ENCODE peak calls at places on chromosomes 2 and 18, in eight cellular contexts. Z, Q, U, I, T, E, G and S are unnamed samples.

GRCh38 chr2:174145827-174146226 is 102.5 kb downstream of the OLA1 start:
- DNase-seq in Z (no peak), Q (peak; percentile 28), U (no peak), I (no peak), T (peak; percentile 25), E (no peak), G (no peak), S (no peak)

GRCh38 chr2:3021720-3022119 is 355.9 kb downstream of the EIPR1 start:
- DNase-seq in Z (no peak), Q (no peak), U (no peak), I (no peak), T (no peak), E (no peak), G (no peak), S (peak; percentile 60)

GRCh38 chr2:68506170-68506569 is 38.8 kb downstream of the APLF start:
- DNase-seq in Z (no peak), Q (no peak), U (no peak), I (no peak), T (no peak), E (no peak), G (no peak), S (no peak)

GRCh38 chr2:85734942-85735608 is 18.7 kb upstream of the ATOH8 start:
- DNase-seq in Z (no peak), Q (peak; percentile 28), U (no peak), I (no peak), T (no peak), E (no peak), G (no peak), S (no peak)

GRCh38 chr2:155060906-155061305 is 362.4 kb downstream of the KCNJ3 start:
- DNase-seq in Z (no peak), Q (no peak), U (no peak), I (no peak), T (no peak), E (no peak), G (no peak), S (no peak)

GRCh38 chr2:171523339-171523931 is 1.2 kb downstream of the CYBRD1 start:
- DNase-seq in Z (peak; percentile 64), Q (peak; percentile 81), U (peak; percentile 53), I (peak; percentile 94), T (peak; percentile 81), E (peak; percentile 81), G (peak; percentile 77), S (peak; percentile 91)

GRCh38 chr2:238128061-238129040 is 10.1 kb upstream of the KLHL30 start:
- DNase-seq in Z (no peak), Q (no peak), U (no peak), I (no peak), T (no peak), E (no peak), G (no peak), S (no peak)

GRCh38 chr18:37778417-37779165 is 213.0 kb upstream of the CELF4 start:
- DNase-seq in Z (no peak), Q (peak; percentile 70), U (peak; percentile 89), I (no peak), T (peak; percentile 46), E (peak; percentile 6), G (peak; percentile 19), S (peak; percentile 87)

GRCh38 chr2:226898925-226899324 is 63.1 kb downstream of the RHBDD1 start:
- DNase-seq in Z (no peak), Q (no peak), U (no peak), I (no peak), T (no peak), E (no peak), G (no peak), S (no peak)

GRCh38 chr2:231128541-231128940 is 3.7 kb upstream of the HTR2B start:
- DNase-seq in Z (no peak), Q (no peak), U (no peak), I (no peak), T (no peak), E (no peak), G (no peak), S (no peak)

GRCh38 chr2:41966920-41967319 is 80.9 kb upstream of the PKDCC start:
- DNase-seq in Z (peak; percentile 53), Q (no peak), U (no peak), I (peak; percentile 86), T (no peak), E (peak; percentile 20), G (peak; percentile 73), S (no peak)

GRCh38 chr2:72062336-72062735 is 85.3 kb downstream of the CYP26B1 start:
- DNase-seq in Z (no peak), Q (peak; percentile 54), U (no peak), I (no peak), T (no peak), E (no peak), G (no peak), S (no peak)

DNA sequence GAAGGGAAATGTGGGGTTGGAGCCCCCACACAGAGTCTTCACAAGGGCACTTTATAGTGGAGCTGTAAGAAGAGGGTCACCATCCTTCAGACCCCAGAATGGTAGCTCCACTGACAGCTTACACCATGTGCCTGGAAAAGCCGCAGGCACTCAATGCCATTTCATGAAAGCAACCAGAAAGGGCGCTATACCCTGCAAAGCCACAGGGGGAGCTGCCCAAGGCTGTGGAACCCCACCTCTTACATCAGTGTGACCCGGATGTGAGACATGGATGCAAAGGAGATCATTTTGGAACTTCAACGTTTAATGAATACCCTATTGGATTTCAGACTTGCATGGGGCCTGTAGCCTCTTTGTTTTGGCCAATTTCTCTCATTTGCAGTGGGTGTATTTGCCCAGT is 694.7 kb downstream of the CBLN2 start:
- DNase-seq in Z (no peak), Q (no peak), U (no peak), I (no peak), T (no peak), E (no peak), G (no peak), S (no peak)
- TF ChIP-seq CTCF in Z (no peak), Q (no peak), U (peak; percentile 20), I (no peak), T (no peak), E (peak; percentile 1), G (no peak), S (no peak)

GRCh38 chr2:73969356-73969755 is 15.4 kb upstream of the TET3 start:
- DNase-seq in Z (no peak), Q (no peak), U (no peak), I (no peak), T (no peak), E (no peak), G (peak; percentile 25), S (no peak)

GRCh38 chr2:73970850-73971471 is 13.7 kb upstream of the TET3 start:
- DNase-seq in Z (peak; percentile 67), Q (peak; percentile 64), U (no peak), I (peak; percentile 84), T (peak; percentile 36), E (no peak), G (peak; percentile 46), S (no peak)

GRCh38 chr2:73971722-73972121 is 13.0 kb upstream of the TET3 start:
- DNase-seq in Z (no peak), Q (no peak), U (no peak), I (no peak), T (no peak), E (no peak), G (peak; percentile 74), S (no peak)

GRCh38 chr2:73970268-73970803 is 14.4 kb upstream of the TET3 start:
- DNase-seq in Z (no peak), Q (no peak), U (no peak), I (no peak), T (no peak), E (no peak), G (no peak), S (no peak)

GRCh38 chr2:73968357-73968937 is 16.3 kb upstream of the TET3 start:
- DNase-seq in Z (no peak), Q (no peak), U (no peak), I (no peak), T (no peak), E (no peak), G (no peak), S (no peak)
- TF ChIP-seq CTCF in Z (no peak), Q (no peak), U (no peak), I (no peak), T (no peak), E (no peak), G (no peak), S (no peak)

GRCh38 chr18:527136-527535 is 26.6 kb upstream of the COLEC12 start:
- DNase-seq in Z (no peak), Q (peak; percentile 70), U (no peak), I (no peak), T (no peak), E (no peak), G (no peak), S (no peak)
- TF ChIP-seq CTCF in Z (no peak), Q (no peak), U (no peak), I (no peak), T (no peak), E (no peak), G (no peak), S (no peak)

GRCh38 chr2:48124592-48124991 is 218.3 kb upstream of the FBXO11 start:
- DNase-seq in Z (no peak), Q (no peak), U (no peak), I (no peak), T (no peak), E (no peak), G (no peak), S (no peak)

GRCh38 chr2:48120112-48120511 is 213.8 kb upstream of the FBXO11 start:
- DNase-seq in Z (no peak), Q (no peak), U (no peak), I (no peak), T (no peak), E (no peak), G (no peak), S (no peak)

GRCh38 chr2:48118895-48119294 is 212.6 kb upstream of the FBXO11 start:
- DNase-seq in Z (no peak), Q (no peak), U (no peak), I (no peak), T (no peak), E (no peak), G (no peak), S (no peak)

GRCh38 chr2:48122166-48122565 is 215.9 kb upstream of the FBXO11 start:
- DNase-seq in Z (no peak), Q (no peak), U (no peak), I (no peak), T (no peak), E (no peak), G (no peak), S (no peak)

GRCh38 chr2:48120759-48121242 is 214.5 kb upstream of the FBXO11 start:
- DNase-seq in Z (no peak), Q (no peak), U (no peak), I (no peak), T (peak; percentile 42), E (no peak), G (no peak), S (no peak)
- TF ChIP-seq CTCF in Z (no peak), Q (no peak), U (no peak), I (no peak), T (no peak), E (no peak), G (no peak), S (no peak)

DNA sequence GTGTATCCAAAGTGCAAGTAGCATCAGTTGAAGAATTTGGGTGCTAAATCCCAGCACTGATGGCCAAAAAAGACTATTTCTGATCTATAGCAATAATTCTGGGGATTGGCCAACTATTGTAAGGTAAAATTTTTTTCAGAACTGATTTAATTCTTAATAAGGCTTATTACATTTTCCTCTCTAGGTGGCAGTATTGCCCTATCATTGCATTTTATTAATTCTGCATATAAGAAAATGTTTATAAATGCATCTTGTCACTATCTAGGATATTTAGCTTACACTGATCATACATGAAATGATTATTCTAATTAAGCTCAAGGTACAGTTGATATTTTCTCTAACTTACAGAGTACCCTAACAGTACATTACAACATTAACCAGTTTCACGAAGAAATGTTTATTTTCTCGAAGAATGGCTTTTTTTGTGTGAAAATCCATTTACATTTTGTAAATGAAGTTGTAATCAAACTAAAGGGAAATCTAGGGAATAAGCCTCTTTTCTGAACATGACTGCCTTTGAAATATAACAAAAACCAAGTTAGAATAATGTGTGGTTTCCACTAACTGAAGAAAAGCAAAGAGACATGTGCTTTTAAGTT is 11.0 kb downstream of the TTN start:
- DNase-seq in Z (no peak), Q (peak; percentile 70), U (no peak), I (no peak), T (peak; percentile 81), E (peak; percentile 74), G (peak; percentile 56), S (no peak)
- TF ChIP-seq CTCF in Z (peak; percentile 60), Q (peak; percentile 50), U (peak; percentile 77), I (peak; percentile 71), T (peak; percentile 44), E (peak; percentile 49), G (peak; percentile 64), S (peak; percentile 60)